ENCODE peak calls at places on chromosome 2, in ten cellular contexts. One of them, this sample, is unnamed.

GRCh38 chr2:125037135-125037653 is 1012.1 kb downstream of the CNTNAP5 start:
- DNase-seq in SHP77: no peak
- DNase-seq in fibroblast of mammary gland: no peak
- DNase-seq in GM12865: no peak
- DNase-seq in NCI-H2081: no peak
- DNase-seq in stimulated activated CD4-positive, alpha-beta T cell treated with anti-CD3 and anti-CD28 coated beads, Interleukin-15, amount 100 ng/mL, for 1 hour: no peak
- DNase-seq in fibroblast of the aortic adventitia: no peak
- DNase-seq in AML-193: no peak
- DNase-seq in GM23248: no peak
- DNase-seq in kidney tubule cell: no peak
- DNase-seq in this sample: no peak

GRCh38 chr2:27099334-27099955 is 12.9 kb downstream of the KHK start:
- DNase-seq in kidney tubule cell: no peak
- DNase-seq in GM23248: no peak
- DNase-seq in AML-193: no peak
- DNase-seq in SHP77: no peak
- DNase-seq in fibroblast of mammary gland: no peak
- DNase-seq in stimulated activated CD4-positive, alpha-beta T cell treated with anti-CD3 and anti-CD28 coated beads, Interleukin-15, amount 100 ng/mL, for 1 hour: no peak
- DNase-seq in GM12865: no peak
- DNase-seq in fibroblast of the aortic adventitia: no peak
- DNase-seq in NCI-H2081: no peak
- DNase-seq in this sample: no peak

GRCh38 chr2:160073284-160073888 is 11.0 kb upstream of the PLA2R1 start:
- DNase-seq in fibroblast of mammary gland: peak; percentile 28
- DNase-seq in kidney tubule cell: no peak
- DNase-seq in SHP77: no peak
- DNase-seq in GM12865: no peak
- DNase-seq in fibroblast of the aortic adventitia: no peak
- DNase-seq in NCI-H2081: no peak
- DNase-seq in GM23248: no peak
- DNase-seq in AML-193: no peak
- DNase-seq in stimulated activated CD4-positive, alpha-beta T cell treated with anti-CD3 and anti-CD28 coated beads, Interleukin-15, amount 100 ng/mL, for 1 hour: no peak
- DNase-seq in this sample: no peak

GRCh38 chr2:64396551-64396950 is 57.4 kb upstream of the LGALSL start:
- DNase-seq in NCI-H2081: no peak
- DNase-seq in kidney tubule cell: no peak
- DNase-seq in stimulated activated CD4-positive, alpha-beta T cell treated with anti-CD3 and anti-CD28 coated beads, Interleukin-15, amount 100 ng/mL, for 1 hour: no peak
- DNase-seq in SHP77: no peak
- DNase-seq in GM23248: no peak
- DNase-seq in fibroblast of the aortic adventitia: no peak
- DNase-seq in fibroblast of mammary gland: no peak
- DNase-seq in GM12865: no peak
- DNase-seq in AML-193: no peak
- DNase-seq in this sample: no peak

GRCh38 chr2:233844836-233845235 is 9.5 kb downstream of the HJURP start:
- DNase-seq in GM12865: no peak
- DNase-seq in stimulated activated CD4-positive, alpha-beta T cell treated with anti-CD3 and anti-CD28 coated beads, Interleukin-15, amount 100 ng/mL, for 1 hour: no peak
- DNase-seq in NCI-H2081: no peak
- DNase-seq in fibroblast of the aortic adventitia: no peak
- DNase-seq in GM23248: no peak
- DNase-seq in SHP77: no peak
- DNase-seq in kidney tubule cell: no peak
- DNase-seq in AML-193: no peak
- DNase-seq in fibroblast of mammary gland: no peak
- DNase-seq in this sample: no peak

GRCh38 chr2:131966256-131966655 is 195.5 kb downstream of the ANKRD30BL start:
- DNase-seq in fibroblast of mammary gland: no peak
- DNase-seq in stimulated activated CD4-positive, alpha-beta T cell treated with anti-CD3 and anti-CD28 coated beads, Interleukin-15, amount 100 ng/mL, for 1 hour: no peak
- DNase-seq in AML-193: no peak
- DNase-seq in kidney tubule cell: no peak
- DNase-seq in GM23248: no peak
- DNase-seq in GM12865: no peak
- DNase-seq in fibroblast of the aortic adventitia: no peak
- DNase-seq in SHP77: no peak
- DNase-seq in NCI-H2081: no peak
- DNase-seq in this sample: no peak

GRCh38 chr2:36561223-36561944 is 36.6 kb downstream of the FEZ2 start:
- DNase-seq in NCI-H2081: no peak
- DNase-seq in AML-193: no peak
- DNase-seq in SHP77: no peak
- DNase-seq in GM12865: no peak
- DNase-seq in fibroblast of mammary gland: peak; percentile 90
- DNase-seq in fibroblast of the aortic adventitia: peak; percentile 90
- DNase-seq in kidney tubule cell: peak; percentile 97
- DNase-seq in stimulated activated CD4-positive, alpha-beta T cell treated with anti-CD3 and anti-CD28 coated beads, Interleukin-15, amount 100 ng/mL, for 1 hour: no peak
- DNase-seq in GM23248: peak; percentile 97
- DNase-seq in this sample: peak; percentile 89

GRCh38 chr2:174631009-174631981 is 33.7 kb upstream of the WIPF1 start:
- DNase-seq in kidney tubule cell: peak; percentile 39
- DNase-seq in fibroblast of the aortic adventitia: peak; percentile 91
- DNase-seq in NCI-H2081: no peak
- DNase-seq in GM23248: peak; percentile 96
- DNase-seq in AML-193: no peak
- DNase-seq in fibroblast of mammary gland: peak; percentile 88
- DNase-seq in stimulated activated CD4-positive, alpha-beta T cell treated with anti-CD3 and anti-CD28 coated beads, Interleukin-15, amount 100 ng/mL, for 1 hour: no peak
- DNase-seq in SHP77: no peak
- DNase-seq in GM12865: peak; percentile 24
- DNase-seq in this sample: no peak

GRCh38 chr2:9033385-9034175 is 30.1 kb upstream of the MBOAT2 start:
- DNase-seq in fibroblast of the aortic adventitia: no peak
- DNase-seq in GM23248: peak; percentile 12
- DNase-seq in fibroblast of mammary gland: no peak
- DNase-seq in GM12865: no peak
- DNase-seq in AML-193: no peak
- DNase-seq in stimulated activated CD4-positive, alpha-beta T cell treated with anti-CD3 and anti-CD28 coated beads, Interleukin-15, amount 100 ng/mL, for 1 hour: no peak
- DNase-seq in SHP77: peak; percentile 67
- DNase-seq in kidney tubule cell: no peak
- DNase-seq in NCI-H2081: peak; percentile 12
- DNase-seq in this sample: no peak

GRCh38 chr2:162317910-162318279 is 589 bp downstream of the IFIH1 start:
- DNase-seq in SHP77: no peak
- DNase-seq in AML-193: peak; percentile 30
- DNase-seq in NCI-H2081: no peak
- DNase-seq in fibroblast of the aortic adventitia: no peak
- DNase-seq in GM12865: peak; percentile 38
- DNase-seq in stimulated activated CD4-positive, alpha-beta T cell treated with anti-CD3 and anti-CD28 coated beads, Interleukin-15, amount 100 ng/mL, for 1 hour: no peak
- DNase-seq in fibroblast of mammary gland: peak; percentile 16
- DNase-seq in kidney tubule cell: peak; percentile 54
- DNase-seq in GM23248: peak; percentile 64
- DNase-seq in this sample: no peak